ENCODE peak calls at places on chromosomes 16 and 17, in five cellular contexts. K, S, F, P and E are unnamed samples.

GRCh38 chr17:550776-551175 is 163.9 kb downstream of the VPS53 start:
- DNase-seq in K (no peak), F (no peak), P (no peak), S (no peak), E (peak; percentile 65)

GRCh38 chr17:74872313-74873035 is at the start of gene FDXR:
- DNase-seq in S (no peak), F (no peak), K (no peak), P (no peak), E (no peak)

GRCh38 chr17:42608692-42609181 is 437 bp downstream of the RETREG3 start:
- DNase-seq in P (no peak), S (peak; percentile 55), F (no peak), K (no peak), E (peak; percentile 5)

GRCh38 chr16:12436201-12436657 is 367.5 kb downstream of the CPPED1 start:
- DNase-seq in P (no peak), F (peak; percentile 5), K (no peak), S (no peak), E (no peak)

GRCh38 chr17:71899317-71899716 is 221.5 kb upstream of the SOX9 start:
- DNase-seq in P (no peak), K (no peak), F (no peak), S (no peak), E (no peak)

GRCh38 chr17:72392056-72393010 is 271.5 kb downstream of the SOX9 start:
- DNase-seq in P (no peak), S (peak; percentile 22), K (no peak), F (no peak), E (peak; percentile 89)

GRCh38 chr17:63758428-63758827 is 15.0 kb downstream of the CCDC47 start:
- DNase-seq in F (no peak), P (no peak), K (no peak), S (no peak), E (no peak)

GRCh38 chr16:71626018-71626857 is at the start of gene MARVELD3:
- DNase-seq in S (no peak), F (peak; percentile 24), K (no peak), P (no peak), E (no peak)

GRCh38 chr17:70636517-70637133 is 467.3 kb downstream of the KCNJ2 start:
- DNase-seq in F (peak; percentile 58), K (no peak), S (peak; percentile 48), P (no peak), E (no peak)

GRCh38 chr16:17409894-17410293 is 60.9 kb downstream of the XYLT1 start:
- DNase-seq in K (no peak), S (no peak), F (no peak), P (no peak), E (no peak)

GRCh38 chr17:59534583-59534982 is 30.8 kb upstream of the DHX40 start:
- DNase-seq in P (no peak), S (peak; percentile 34), K (no peak), F (no peak), E (no peak)

GRCh38 chr17:19447085-19447583 is 36.1 kb downstream of the RNF112 start:
- DNase-seq in F (peak; percentile 84), K (peak; percentile 54), S (peak; percentile 75), P (no peak), E (no peak)

GRCh38 chr16:30741461-30741914 is 6.7 kb upstream of the PHKG2 start:
- DNase-seq in K (no peak), F (peak; percentile 64), P (peak; percentile 38), S (no peak), E (peak; percentile 96)

GRCh38 chr17:69067274-69068047 is 6.7 kb upstream of the ABCA9 start:
- DNase-seq in S (peak; percentile 52), P (no peak), K (no peak), F (no peak), E (no peak)

GRCh38 chr16:69567031-69567680 is 1.4 kb downstream of the NFAT5 start:
- DNase-seq in F (peak; percentile 66), K (no peak), S (peak; percentile 54), P (no peak), E (no peak)

GRCh38 chr17:65095465-65095864 is 38.9 kb upstream of the GNA13 start:
- DNase-seq in P (no peak), K (no peak), F (no peak), S (no peak), E (no peak)

GRCh38 chr17:3879181-3879580 is 13.7 kb downstream of the CAMKK1 start:
- DNase-seq in K (no peak), F (peak; percentile 52), P (peak; percentile 33), S (no peak), E (no peak)

GRCh38 chr17:28983286-28984240 is 22.3 kb downstream of the SEZ6 start:
- DNase-seq in K (no peak), S (no peak), P (no peak), F (no peak), E (no peak)

GRCh38 chr17:69375229-69375628 is 39.3 kb upstream of the MAP2K6 start:
- DNase-seq in P (no peak), S (no peak), F (no peak), K (no peak), E (no peak)

GRCh38 chr16:2985893-2986355 is 5.7 kb upstream of the PKMYT1 start:
- DNase-seq in S (no peak), F (no peak), P (no peak), K (no peak), E (no peak)

DNA sequence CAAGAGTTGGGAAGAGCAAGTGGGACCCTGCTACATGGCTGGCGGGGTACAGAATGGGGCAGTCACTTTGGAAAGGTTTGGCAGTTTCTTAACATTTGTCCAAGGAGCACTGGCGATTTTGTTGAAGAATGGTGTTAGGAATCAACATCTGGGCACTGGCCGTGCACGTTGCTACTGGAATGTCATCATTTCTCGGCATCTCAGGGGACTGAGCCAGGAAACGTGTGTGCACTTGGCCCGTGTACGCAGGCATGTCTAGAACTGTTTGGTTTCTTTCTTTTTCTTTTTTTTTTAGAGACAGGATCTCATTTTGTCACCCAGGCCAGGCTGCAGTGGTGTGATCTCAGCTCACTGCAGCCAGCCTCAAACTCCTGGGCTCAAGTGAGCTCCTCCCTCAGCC is 17.3 kb upstream of the FOXK2 start:
- DNase-seq in P (no peak), S (no peak), F (no peak), K (no peak), E (no peak)
- TF ChIP-seq CTCF in P (no peak), S (no peak), F (no peak), K (no peak), E (no peak)

GRCh38 chr16:66923247-66923851 is 2.0 kb downstream of the RRAD start:
- DNase-seq in F (no peak), K (no peak), P (no peak), S (no peak), E (no peak)
- H3K4me3 ChIP-seq in F (peak overlapping the region; percentile 92), K (peak overlapping the region; percentile 55), P (no peak overlapping the region), S (no peak overlapping the region), E (no peak overlapping the region)

GRCh38 chr16:35252356-35252936 is 1793.0 kb downstream of the TP53TG3F start:
- DNase-seq in P (no peak), F (no peak), S (peak; percentile 5), K (no peak), E (no peak)
- H3K36me3 ChIP-seq in P (no peaks in the 10 kb centered on the region), F (no peaks in the 10 kb centered on the region), S (no peaks in the 10 kb centered on the region), K (no peaks in the 10 kb centered on the region), E (no peaks in the 10 kb centered on the region)

GRCh38 chr17:39835038-39835786 is 28.9 kb downstream of the IKZF3 start:
- DNase-seq in K (no peak), S (no peak), F (no peak), P (no peak), E (no peak)
- TF ChIP-seq CTCF in K (no peak), S (peak; percentile 34), F (no peak), P (no peak), E (no peak)

GRCh38 chr16:4345439-4346204 is 5.5 kb downstream of the PAM16 start:
- DNase-seq in K (no peak), P (no peak), F (no peak), S (no peak), E (no peak)
- H3K4me3 ChIP-seq in K (no peak overlapping the region), P (no peak overlapping the region), F (no peak overlapping the region), S (no peak overlapping the region), E (no peak overlapping the region)

DNA sequence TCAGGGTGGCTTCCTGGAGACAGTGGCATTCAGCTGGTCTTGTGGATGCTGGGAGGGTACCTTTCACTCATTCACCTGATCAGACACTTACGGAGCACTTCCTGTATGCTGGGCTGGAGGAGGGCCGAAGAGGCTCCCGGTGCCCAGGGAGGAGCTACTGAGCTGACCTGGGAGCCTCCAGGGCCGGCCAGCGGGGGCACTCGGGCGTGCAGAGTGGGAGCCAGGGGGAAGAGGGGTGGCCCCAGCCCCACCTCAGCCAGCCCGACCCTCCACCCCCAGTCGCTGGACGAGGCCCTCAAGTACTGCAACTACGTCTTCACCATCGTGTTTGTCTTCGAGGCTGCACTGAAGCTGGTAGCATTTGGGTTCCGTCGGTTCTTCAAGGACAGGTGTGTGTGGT is 10.4 kb downstream of the TPSG1 start:
- DNase-seq in F (no peak), S (no peak), P (no peak), K (no peak), E (no peak)
- H3K36me3 ChIP-seq in F (peaks cover 2% of the 10 kb centered on the region), S (no peaks in the 10 kb centered on the region), P (no peaks in the 10 kb centered on the region), K (no peaks in the 10 kb centered on the region), E (no peaks in the 10 kb centered on the region)

DNA sequence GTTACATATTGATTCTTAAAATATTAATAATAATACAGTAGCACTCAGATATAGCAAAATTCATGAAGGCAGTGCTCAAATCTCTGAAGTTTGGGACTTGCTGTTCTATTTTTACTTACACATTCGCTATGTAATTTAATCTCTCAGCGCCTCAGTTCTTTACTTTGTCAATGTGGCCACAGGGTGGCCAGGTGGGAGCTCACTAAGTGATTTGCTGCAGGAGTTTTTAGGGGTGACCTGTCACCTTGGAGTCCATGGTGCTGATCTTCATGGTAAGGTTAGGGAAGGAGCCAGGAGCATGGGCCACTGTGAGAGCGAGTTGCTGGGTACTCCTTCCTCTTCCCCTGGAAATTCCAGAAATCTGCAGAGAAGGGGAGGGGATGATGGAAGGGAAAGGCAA is 28.1 kb downstream of the VWA3A start:
- DNase-seq in S (no peak), F (peak; percentile 8), P (no peak), K (no peak), E (no peak)
- TF ChIP-seq CTCF in S (peak; percentile 20), F (no peak), P (no peak), K (no peak), E (no peak)